ENCODE peak calls at places on chromosomes 12 and 14, in four cellular contexts. D is AG09309, T is amniotic stem cell, Q is fibroblast of lung. S is an unnamed sample.

GRCh38 chr14:100314724-100315123 is 8.4 kb upstream of the SLC25A47 start:
- DNase-seq in T (no peak), D (no peak), Q (no peak), S (no peak)

GRCh38 chr12:66188584-66189475 is at the start of gene IRAK3:
- DNase-seq in Q (peak), D (no peak), T (no peak), S (peak)

GRCh38 chr12:68971404-68971803 is 38.4 kb upstream of the CPM start:
- DNase-seq in T (no peak), D (peak), Q (peak), S (no peak)

GRCh38 chr12:124740691-124741137 is 123.0 kb downstream of the SCARB1 start:
- DNase-seq in Q (peak), T (no peak), D (no peak), S (no peak)

GRCh38 chr12:111457071-111457470 is 51.3 kb downstream of the SH2B3 start:
- DNase-seq in T (no peak), Q (no peak), D (no peak), S (peak)

GRCh38 chr14:73785834-73786631 is 65.6 kb upstream of the PTGR2 start:
- DNase-seq in D (peak), Q (peak), T (peak), S (peak)

GRCh38 chr14:99459491-99460100 is 21.1 kb downstream of the SETD3 start:
- DNase-seq in Q (no peak), D (no peak), T (no peak), S (no peak)

GRCh38 chr12:75414671-75415070 is 23.8 kb downstream of the GLIPR1L2 start:
- DNase-seq in T (no peak), D (peak), Q (peak), S (no peak)

GRCh38 chr14:85058170-85058569 is 471.8 kb upstream of the FLRT2 start:
- DNase-seq in D (no peak), T (no peak), Q (peak), S (no peak)

GRCh38 chr12:113620437-113620976 is 148.8 kb upstream of the LHX5 start:
- DNase-seq in D (no peak), Q (no peak), T (no peak), S (no peak)

GRCh38 chr12:57110189-57111045 is 745 bp downstream of the STAT6 start:
- DNase-seq in D (no peak), Q (no peak), T (no peak), S (peak)

GRCh38 chr12:57887631-57888406 is 41.3 kb upstream of the CTDSP2 start:
- DNase-seq in Q (peak), D (no peak), T (no peak), S (no peak)

GRCh38 chr14:77026166-77026929 is 2.2 kb downstream of the IRF2BPL start:
- DNase-seq in D (no peak), T (no peak), Q (peak), S (no peak)

GRCh38 chr12:53053223-53054111 is 3.6 kb downstream of the TNS2 start:
- DNase-seq in D (no peak), T (no peak), Q (no peak), S (peak)

GRCh38 chr14:66477567-66477966 is 8.6 kb upstream of the CCDC196 start:
- DNase-seq in T (no peak), Q (no peak), D (no peak), S (no peak)

GRCh38 chr14:77022219-77022852 is 6.2 kb downstream of the IRF2BPL start:
- DNase-seq in D (no peak), T (no peak), Q (no peak), S (no peak)

GRCh38 chr14:31880935-31881334 is 196.2 kb upstream of the ARHGAP5 start:
- DNase-seq in D (peak), Q (peak), T (peak), S (no peak)

GRCh38 chr12:66647034-66647691 is 31.7 kb downstream of the GRIP1 start:
- DNase-seq in Q (peak), D (peak), T (peak), S (no peak)

GRCh38 chr14:33019346-33019745 is 80.7 kb downstream of the NPAS3 start:
- DNase-seq in D (no peak), T (no peak), Q (no peak), S (no peak)

GRCh38 chr12:80186727-80187217 is 87.4 kb downstream of the OTOGL start:
- DNase-seq in T (peak), Q (peak), D (peak), S (peak)

GRCh38 chr14:92481386-92481785 is 32.2 kb upstream of the RIN3 start:
- DNase-seq in T (no peak), D (no peak), Q (peak), S (no peak)

GRCh38 chr14:99158646-99159165 is 113.3 kb downstream of the BCL11B start:
- DNase-seq in T (no peak), Q (no peak), D (no peak), S (no peak)

GRCh38 chr12:124869011-124869665 is 5.5 kb upstream of the SCARB1 start:
- DNase-seq in Q (no peak), D (no peak), T (no peak), S (peak)

GRCh38 chr14:24094839-24095195 is 706 bp downstream of the PCK2 start:
- DNase-seq in Q (no peak), T (no peak), D (no peak), S (no peak)

GRCh38 chr12:125549836-125550235 is 484.6 kb downstream of the AACS start:
- DNase-seq in Q (no peak), T (no peak), D (no peak), S (no peak)